ENCODE peak calls at places on chromosomes 11 and 22, in five cellular contexts. One of them, this sample, is unnamed.

GRCh38 chr11:20467458-20468185 is 80.1 kb downstream of the PRMT3 start:
- DNase-seq in GM12878: no peak
- DNase-seq in HepG2: no peak
- DNase-seq in HCT116: no peak
- DNase-seq in K562: no peak
- DNase-seq in this sample: no peak

GRCh38 chr11:132862137-132862536 is 670.2 kb downstream of the OPCML start:
- DNase-seq in GM12878: no peak
- DNase-seq in HepG2: no peak
- DNase-seq in HCT116: no peak
- DNase-seq in K562: no peak
- DNase-seq in this sample: no peak

GRCh38 chr11:123409456-123409801 is 20.6 kb upstream of the GRAMD1B start:
- DNase-seq in GM12878: peak; percentile 67
- DNase-seq in HepG2: no peak
- DNase-seq in HCT116: no peak
- DNase-seq in K562: no peak
- DNase-seq in this sample: no peak

GRCh38 chr11:36475192-36475591 is 34.9 kb downstream of the TRAF6 start:
- DNase-seq in GM12878: no peak
- DNase-seq in HepG2: no peak
- DNase-seq in HCT116: no peak
- DNase-seq in K562: no peak
- DNase-seq in this sample: no peak

GRCh38 chr22:17121235-17122195 is at the start of gene TMEM121B:
- DNase-seq in GM12878: no peak
- DNase-seq in HepG2: no peak
- DNase-seq in HCT116: no peak
- DNase-seq in K562: peak; percentile 76
- DNase-seq in this sample: peak; percentile 92

GRCh38 chr22:44335066-44335839 is 22.5 kb upstream of the SHISAL1 start:
- DNase-seq in GM12878: no peak
- DNase-seq in HepG2: no peak
- DNase-seq in HCT116: no peak
- DNase-seq in K562: no peak
- DNase-seq in this sample: no peak

GRCh38 chr11:10550503-10550902 is 9.5 kb upstream of the RNF141 start:
- DNase-seq in GM12878: no peak
- DNase-seq in HepG2: peak; percentile 34
- DNase-seq in HCT116: no peak
- DNase-seq in K562: no peak
- DNase-seq in this sample: no peak

GRCh38 chr11:45082744-45083543 is 63.5 kb upstream of the PRDM11 start:
- DNase-seq in GM12878: no peak
- DNase-seq in HepG2: no peak
- DNase-seq in HCT116: no peak
- DNase-seq in K562: no peak
- DNase-seq in this sample: no peak

GRCh38 chr22:19819911-19820879 is 34.5 kb downstream of the GNB1L start:
- DNase-seq in GM12878: no peak
- DNase-seq in HepG2: no peak
- DNase-seq in HCT116: no peak
- DNase-seq in K562: no peak
- DNase-seq in this sample: no peak

GRCh38 chr11:67315325-67315909 is 12.1 kb downstream of the SSH3 start:
- DNase-seq in GM12878: no peak
- DNase-seq in HepG2: no peak
- DNase-seq in HCT116: no peak
- DNase-seq in K562: peak; percentile 0
- DNase-seq in this sample: no peak

DNA sequence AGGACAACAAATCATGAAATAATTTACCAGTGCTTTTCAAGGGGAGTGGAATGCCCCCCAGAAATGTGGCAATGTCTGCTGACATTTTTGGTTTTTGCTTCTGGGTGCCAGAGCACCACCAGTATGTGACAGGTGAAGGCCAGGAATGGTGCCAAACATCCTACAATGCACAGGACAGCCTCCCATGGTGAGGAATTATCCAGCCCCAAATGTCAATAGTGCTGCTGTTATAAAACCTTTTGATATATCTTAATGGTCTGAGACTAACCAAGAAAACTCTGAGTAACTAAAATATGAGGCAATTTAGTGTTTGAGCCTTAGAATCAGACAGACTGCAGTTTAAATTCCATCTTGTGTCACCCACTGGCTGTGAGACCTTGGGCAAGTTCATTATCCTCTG is 69.6 kb downstream of the AMBRA1 start:
- DNase-seq in GM12878: no peak
- DNase-seq in HepG2: no peak
- DNase-seq in HCT116: no peak
- DNase-seq in K562: no peak
- DNase-seq in this sample: no peak
- TF ChIP-seq SP1 in GM12878: no peak
- TF ChIP-seq SP1 in HepG2: no peak
- TF ChIP-seq SP1 in HCT116: no peak
- TF ChIP-seq SP1 in K562: no peak
- TF ChIP-seq SP1 in this sample: no peak

GRCh38 chr22:22384668-22385244 is 123.8 kb downstream of the ZNF280B start:
- DNase-seq in GM12878: no peak
- DNase-seq in HepG2: no peak
- DNase-seq in HCT116: no peak
- DNase-seq in K562: no peak
- DNase-seq in this sample: no peak

GRCh38 chr22:22388055-22388454 is 120.5 kb downstream of the ZNF280B start:
- DNase-seq in GM12878: no peak
- DNase-seq in HepG2: no peak
- DNase-seq in HCT116: no peak
- DNase-seq in K562: no peak
- DNase-seq in this sample: no peak

GRCh38 chr22:22388494-22388893 is 120.0 kb downstream of the ZNF280B start:
- DNase-seq in GM12878: no peak
- DNase-seq in HepG2: no peak
- DNase-seq in HCT116: no peak
- DNase-seq in K562: no peak
- DNase-seq in this sample: no peak

GRCh38 chr22:22387386-22387736 is 121.2 kb downstream of the ZNF280B start:
- DNase-seq in GM12878: no peak
- DNase-seq in HepG2: no peak
- DNase-seq in HCT116: no peak
- DNase-seq in K562: no peak
- DNase-seq in this sample: no peak

GRCh38 chr22:22386602-22387385 is 121.7 kb downstream of the ZNF280B start:
- DNase-seq in GM12878: no peak
- DNase-seq in HepG2: peak; percentile 93
- DNase-seq in HCT116: no peak
- DNase-seq in K562: no peak
- DNase-seq in this sample: no peak
- H3K27me3 ChIP-seq in GM12878: no peaks in the 10 kb centered on the region
- H3K27me3 ChIP-seq in HepG2: no peaks in the 10 kb centered on the region
- H3K27me3 ChIP-seq in HCT116: peaks cover 55% of the 10 kb centered on the region
- H3K27me3 ChIP-seq in K562: peaks cover 44% of the 10 kb centered on the region
- H3K27me3 ChIP-seq in this sample: peaks cover 79% of the 10 kb centered on the region

DNA sequence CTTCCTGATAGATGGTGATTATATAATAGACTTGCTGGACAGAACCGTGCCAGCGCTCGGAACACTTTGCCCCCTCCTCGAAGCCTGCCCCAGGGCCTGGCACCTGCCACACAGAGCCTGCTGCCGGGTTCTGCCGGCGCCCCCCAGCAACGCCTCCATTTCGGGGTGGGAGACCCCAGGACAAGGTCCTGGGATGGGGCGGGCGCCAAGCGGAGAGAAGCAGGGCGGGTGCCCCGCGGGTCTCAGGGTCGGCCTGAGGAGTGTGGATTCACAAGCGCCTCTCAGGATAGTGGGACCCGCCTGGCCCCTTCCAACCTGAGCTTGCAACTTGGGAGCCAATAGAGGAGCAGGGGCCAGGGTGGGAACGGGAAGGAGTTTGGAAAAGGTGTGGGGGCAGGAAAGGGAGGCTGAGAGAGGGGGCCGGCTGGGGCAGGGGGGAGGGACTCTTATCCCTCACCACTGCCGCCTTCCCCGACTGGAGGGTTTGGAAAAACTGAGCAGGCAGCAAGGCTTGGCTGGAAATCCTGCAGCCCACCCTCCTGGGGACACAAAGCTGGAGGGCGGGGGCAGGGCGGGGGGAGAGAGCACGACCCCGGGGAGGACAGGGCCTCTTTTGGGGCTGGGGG is 3.3 kb upstream of the BCL9L start:
- DNase-seq in GM12878: no peak
- DNase-seq in HepG2: peak; percentile 36
- DNase-seq in HCT116: no peak
- DNase-seq in K562: peak; percentile 63
- DNase-seq in this sample: no peak
- TF ChIP-seq SP1 in GM12878: no peak
- TF ChIP-seq SP1 in HepG2: no peak
- TF ChIP-seq SP1 in HCT116: no peak
- TF ChIP-seq SP1 in K562: no peak
- TF ChIP-seq SP1 in this sample: no peak

GRCh38 chr11:32421992-32422391 is 13.3 kb downstream of the WT1 start:
- DNase-seq in GM12878: no peak
- DNase-seq in HepG2: no peak
- DNase-seq in HCT116: no peak
- DNase-seq in K562: no peak
- DNase-seq in this sample: no peak
- H3K27me3 ChIP-seq in GM12878: no peaks in the 10 kb centered on the region
- H3K27me3 ChIP-seq in HepG2: peaks cover 33% of the 10 kb centered on the region
- H3K27me3 ChIP-seq in HCT116: peaks cover 30% of the 10 kb centered on the region
- H3K27me3 ChIP-seq in K562: no peaks in the 10 kb centered on the region
- H3K27me3 ChIP-seq in this sample: peaks cover 26% of the 10 kb centered on the region

DNA sequence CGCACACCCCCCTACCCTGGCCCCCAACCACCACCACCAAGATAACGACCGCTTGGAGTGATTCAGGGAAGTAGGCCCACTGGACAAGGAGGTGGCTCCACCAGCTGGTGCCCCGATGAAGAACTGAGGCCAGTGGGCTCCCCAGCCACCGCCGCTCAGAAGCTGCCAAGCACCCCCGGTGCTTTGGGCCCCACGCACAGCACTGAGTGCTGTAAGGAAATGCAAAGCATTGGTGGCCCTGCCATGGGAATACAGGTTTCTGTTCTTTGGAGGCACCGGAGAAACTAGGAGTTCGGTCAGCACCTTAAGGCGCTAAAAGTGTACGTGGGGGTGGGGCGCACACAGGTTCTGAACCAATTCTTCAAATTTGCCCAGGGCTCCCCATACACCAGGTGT is 664 bp upstream of the PRSS23 start:
- DNase-seq in GM12878: no peak
- DNase-seq in HepG2: no peak
- DNase-seq in HCT116: no peak
- DNase-seq in K562: no peak
- DNase-seq in this sample: no peak
- TF ChIP-seq SP1 in GM12878: no peak
- TF ChIP-seq SP1 in HepG2: no peak
- TF ChIP-seq SP1 in HCT116: no peak
- TF ChIP-seq SP1 in K562: no peak
- TF ChIP-seq SP1 in this sample: no peak

This sample was measured in H1.